ENCODE peak calls at places on chromosomes 6 and 20, in eight cellular contexts. One of them, this sample, is unnamed.

GRCh38 chr20:21352703-21353102 is 44.6 kb downstream of the NKX2-4 start:
- DNase-seq in T-cell: no peak
- DNase-seq in NCI-H748 treated with DMSO at 0.1 percent for 48 hours: no peak
- DNase-seq in stimulated activated CD4-positive, alpha-beta T cell treated with anti-CD3 and anti-CD28 coated beads, Interleukin-4, amount 100 ng/mL, for 1 hour: no peak
- DNase-seq in tibial nerve: no peak
- DNase-seq in sciatic nerve: no peak
- DNase-seq in posterior vena cava: no peak
- DNase-seq in mesothelial cell of epicardium: no peak
- DNase-seq in this sample: no peak

GRCh38 chr20:37276494-37277252 is 12.8 kb upstream of the MANBAL start:
- DNase-seq in mesothelial cell of epicardium: no peak
- DNase-seq in posterior vena cava: peak; percentile 80
- DNase-seq in sciatic nerve: peak; percentile 66
- DNase-seq in tibial nerve: peak; percentile 36
- DNase-seq in NCI-H748 treated with DMSO at 0.1 percent for 48 hours: no peak
- DNase-seq in T-cell: no peak
- DNase-seq in stimulated activated CD4-positive, alpha-beta T cell treated with anti-CD3 and anti-CD28 coated beads, Interleukin-4, amount 100 ng/mL, for 1 hour: no peak
- DNase-seq in this sample: no peak

GRCh38 chr20:18689557-18689956 is 101.7 kb downstream of the DTD1 start:
- DNase-seq in NCI-H748 treated with DMSO at 0.1 percent for 48 hours: no peak
- DNase-seq in mesothelial cell of epicardium: no peak
- DNase-seq in stimulated activated CD4-positive, alpha-beta T cell treated with anti-CD3 and anti-CD28 coated beads, Interleukin-4, amount 100 ng/mL, for 1 hour: no peak
- DNase-seq in T-cell: no peak
- DNase-seq in sciatic nerve: no peak
- DNase-seq in posterior vena cava: no peak
- DNase-seq in tibial nerve: no peak
- DNase-seq in this sample: no peak

GRCh38 chr6:153563001-153563400 is 431.9 kb upstream of the RGS17 start:
- DNase-seq in T-cell: no peak
- DNase-seq in NCI-H748 treated with DMSO at 0.1 percent for 48 hours: no peak
- DNase-seq in stimulated activated CD4-positive, alpha-beta T cell treated with anti-CD3 and anti-CD28 coated beads, Interleukin-4, amount 100 ng/mL, for 1 hour: no peak
- DNase-seq in posterior vena cava: no peak
- DNase-seq in tibial nerve: no peak
- DNase-seq in mesothelial cell of epicardium: no peak
- DNase-seq in sciatic nerve: no peak
- DNase-seq in this sample: no peak

GRCh38 chr20:47968541-47969310 is 183.4 kb upstream of the SULF2 start:
- DNase-seq in sciatic nerve: no peak
- DNase-seq in NCI-H748 treated with DMSO at 0.1 percent for 48 hours: no peak
- DNase-seq in posterior vena cava: no peak
- DNase-seq in T-cell: no peak
- DNase-seq in tibial nerve: no peak
- DNase-seq in stimulated activated CD4-positive, alpha-beta T cell treated with anti-CD3 and anti-CD28 coated beads, Interleukin-4, amount 100 ng/mL, for 1 hour: no peak
- DNase-seq in mesothelial cell of epicardium: no peak
- DNase-seq in this sample: no peak

GRCh38 chr6:125273965-125274364 is 27.8 kb downstream of the HDDC2 start:
- DNase-seq in stimulated activated CD4-positive, alpha-beta T cell treated with anti-CD3 and anti-CD28 coated beads, Interleukin-4, amount 100 ng/mL, for 1 hour: no peak
- DNase-seq in T-cell: no peak
- DNase-seq in sciatic nerve: no peak
- DNase-seq in tibial nerve: no peak
- DNase-seq in posterior vena cava: no peak
- DNase-seq in NCI-H748 treated with DMSO at 0.1 percent for 48 hours: no peak
- DNase-seq in mesothelial cell of epicardium: no peak
- DNase-seq in this sample: no peak

GRCh38 chr6:4965506-4966389 is 38.1 kb downstream of the RPP40 start:
- DNase-seq in tibial nerve: no peak
- DNase-seq in T-cell: no peak
- DNase-seq in sciatic nerve: no peak
- DNase-seq in NCI-H748 treated with DMSO at 0.1 percent for 48 hours: no peak
- DNase-seq in posterior vena cava: no peak
- DNase-seq in stimulated activated CD4-positive, alpha-beta T cell treated with anti-CD3 and anti-CD28 coated beads, Interleukin-4, amount 100 ng/mL, for 1 hour: no peak
- DNase-seq in mesothelial cell of epicardium: peak; percentile 34
- DNase-seq in this sample: no peak

GRCh38 chr6:21738180-21739094 is 144.9 kb downstream of the SOX4 start:
- DNase-seq in mesothelial cell of epicardium: no peak
- DNase-seq in tibial nerve: no peak
- DNase-seq in NCI-H748 treated with DMSO at 0.1 percent for 48 hours: peak; percentile 96
- DNase-seq in stimulated activated CD4-positive, alpha-beta T cell treated with anti-CD3 and anti-CD28 coated beads, Interleukin-4, amount 100 ng/mL, for 1 hour: no peak
- DNase-seq in sciatic nerve: no peak
- DNase-seq in posterior vena cava: no peak
- DNase-seq in T-cell: no peak
- DNase-seq in this sample: no peak

GRCh38 chr6:149033454-149034241 is 283.9 kb upstream of the TAB2 start:
- DNase-seq in posterior vena cava: no peak
- DNase-seq in tibial nerve: no peak
- DNase-seq in NCI-H748 treated with DMSO at 0.1 percent for 48 hours: no peak
- DNase-seq in sciatic nerve: no peak
- DNase-seq in stimulated activated CD4-positive, alpha-beta T cell treated with anti-CD3 and anti-CD28 coated beads, Interleukin-4, amount 100 ng/mL, for 1 hour: peak; percentile 16
- DNase-seq in T-cell: no peak
- DNase-seq in mesothelial cell of epicardium: no peak
- DNase-seq in this sample: no peak

GRCh38 chr6:10414766-10415592 is at the start of gene TFAP2A:
- DNase-seq in stimulated activated CD4-positive, alpha-beta T cell treated with anti-CD3 and anti-CD28 coated beads, Interleukin-4, amount 100 ng/mL, for 1 hour: no peak
- DNase-seq in mesothelial cell of epicardium: peak; percentile 67
- DNase-seq in tibial nerve: no peak
- DNase-seq in NCI-H748 treated with DMSO at 0.1 percent for 48 hours: peak; percentile 72
- DNase-seq in posterior vena cava: no peak
- DNase-seq in sciatic nerve: no peak
- DNase-seq in T-cell: no peak
- DNase-seq in this sample: no peak

GRCh38 chr6:20810732-20811111 is 276.5 kb downstream of the CDKAL1 start:
- DNase-seq in stimulated activated CD4-positive, alpha-beta T cell treated with anti-CD3 and anti-CD28 coated beads, Interleukin-4, amount 100 ng/mL, for 1 hour: no peak
- DNase-seq in mesothelial cell of epicardium: no peak
- DNase-seq in NCI-H748 treated with DMSO at 0.1 percent for 48 hours: no peak
- DNase-seq in posterior vena cava: no peak
- DNase-seq in T-cell: no peak
- DNase-seq in sciatic nerve: no peak
- DNase-seq in tibial nerve: no peak
- DNase-seq in this sample: no peak

GRCh38 chr20:11549172-11550117 is 368.2 kb upstream of the BTBD3 start:
- DNase-seq in NCI-H748 treated with DMSO at 0.1 percent for 48 hours: peak; percentile 42
- DNase-seq in mesothelial cell of epicardium: no peak
- DNase-seq in stimulated activated CD4-positive, alpha-beta T cell treated with anti-CD3 and anti-CD28 coated beads, Interleukin-4, amount 100 ng/mL, for 1 hour: no peak
- DNase-seq in tibial nerve: no peak
- DNase-seq in sciatic nerve: no peak
- DNase-seq in T-cell: no peak
- DNase-seq in posterior vena cava: no peak
- DNase-seq in this sample: no peak

GRCh38 chr6:42782689-42783176 is 881 bp downstream of the BICRAL start:
- DNase-seq in NCI-H748 treated with DMSO at 0.1 percent for 48 hours: peak; percentile 95
- DNase-seq in mesothelial cell of epicardium: peak; percentile 82
- DNase-seq in posterior vena cava: peak; percentile 96
- DNase-seq in stimulated activated CD4-positive, alpha-beta T cell treated with anti-CD3 and anti-CD28 coated beads, Interleukin-4, amount 100 ng/mL, for 1 hour: peak; percentile 73
- DNase-seq in T-cell: peak; percentile 79
- DNase-seq in sciatic nerve: peak; percentile 89
- DNase-seq in tibial nerve: peak; percentile 72
- DNase-seq in this sample: peak; percentile 86

GRCh38 chr6:52826513-52826912 is 14.1 kb downstream of the GSTA5 start:
- DNase-seq in posterior vena cava: no peak
- DNase-seq in stimulated activated CD4-positive, alpha-beta T cell treated with anti-CD3 and anti-CD28 coated beads, Interleukin-4, amount 100 ng/mL, for 1 hour: no peak
- DNase-seq in T-cell: no peak
- DNase-seq in tibial nerve: no peak
- DNase-seq in sciatic nerve: no peak
- DNase-seq in mesothelial cell of epicardium: no peak
- DNase-seq in NCI-H748 treated with DMSO at 0.1 percent for 48 hours: no peak
- DNase-seq in this sample: no peak

GRCh38 chr6:145728986-145729385 is 6.3 kb downstream of the EPM2A start:
- DNase-seq in NCI-H748 treated with DMSO at 0.1 percent for 48 hours: no peak
- DNase-seq in tibial nerve: no peak
- DNase-seq in sciatic nerve: no peak
- DNase-seq in mesothelial cell of epicardium: no peak
- DNase-seq in stimulated activated CD4-positive, alpha-beta T cell treated with anti-CD3 and anti-CD28 coated beads, Interleukin-4, amount 100 ng/mL, for 1 hour: no peak
- DNase-seq in T-cell: no peak
- DNase-seq in posterior vena cava: no peak
- DNase-seq in this sample: no peak

GRCh38 chr6:148548065-148548748 is 198.6 kb upstream of the UST start:
- DNase-seq in NCI-H748 treated with DMSO at 0.1 percent for 48 hours: no peak
- DNase-seq in mesothelial cell of epicardium: no peak
- DNase-seq in T-cell: no peak
- DNase-seq in posterior vena cava: no peak
- DNase-seq in stimulated activated CD4-positive, alpha-beta T cell treated with anti-CD3 and anti-CD28 coated beads, Interleukin-4, amount 100 ng/mL, for 1 hour: no peak
- DNase-seq in sciatic nerve: peak; percentile 74
- DNase-seq in tibial nerve: no peak
- DNase-seq in this sample: no peak

GRCh38 chr20:57651977-57652864 is 32.0 kb upstream of the ZBP1 start:
- DNase-seq in posterior vena cava: peak; percentile 68
- DNase-seq in mesothelial cell of epicardium: peak; percentile 35
- DNase-seq in tibial nerve: peak; percentile 4
- DNase-seq in T-cell: no peak
- DNase-seq in NCI-H748 treated with DMSO at 0.1 percent for 48 hours: no peak
- DNase-seq in stimulated activated CD4-positive, alpha-beta T cell treated with anti-CD3 and anti-CD28 coated beads, Interleukin-4, amount 100 ng/mL, for 1 hour: no peak
- DNase-seq in sciatic nerve: peak; percentile 58
- DNase-seq in this sample: peak; percentile 3

GRCh38 chr6:20034408-20034769 is 177.9 kb downstream of the MBOAT1 start:
- DNase-seq in stimulated activated CD4-positive, alpha-beta T cell treated with anti-CD3 and anti-CD28 coated beads, Interleukin-4, amount 100 ng/mL, for 1 hour: no peak
- DNase-seq in sciatic nerve: no peak
- DNase-seq in posterior vena cava: no peak
- DNase-seq in NCI-H748 treated with DMSO at 0.1 percent for 48 hours: no peak
- DNase-seq in T-cell: no peak
- DNase-seq in mesothelial cell of epicardium: no peak
- DNase-seq in tibial nerve: no peak
- DNase-seq in this sample: no peak

GRCh38 chr20:34544109-34544793 is 14.3 kb upstream of the MAP1LC3A start:
- DNase-seq in sciatic nerve: no peak
- DNase-seq in posterior vena cava: no peak
- DNase-seq in NCI-H748 treated with DMSO at 0.1 percent for 48 hours: no peak
- DNase-seq in T-cell: no peak
- DNase-seq in tibial nerve: no peak
- DNase-seq in mesothelial cell of epicardium: no peak
- DNase-seq in stimulated activated CD4-positive, alpha-beta T cell treated with anti-CD3 and anti-CD28 coated beads, Interleukin-4, amount 100 ng/mL, for 1 hour: peak; percentile 25
- DNase-seq in this sample: no peak

GRCh38 chr6:128712898-128713297 is 170.0 kb upstream of the LAMA2 start:
- DNase-seq in sciatic nerve: no peak
- DNase-seq in mesothelial cell of epicardium: no peak
- DNase-seq in tibial nerve: no peak
- DNase-seq in posterior vena cava: no peak
- DNase-seq in NCI-H748 treated with DMSO at 0.1 percent for 48 hours: no peak
- DNase-seq in stimulated activated CD4-positive, alpha-beta T cell treated with anti-CD3 and anti-CD28 coated beads, Interleukin-4, amount 100 ng/mL, for 1 hour: no peak
- DNase-seq in T-cell: no peak
- DNase-seq in this sample: no peak

GRCh38 chr6:87282743-87283142 is 39.6 kb upstream of the SMIM8 start:
- DNase-seq in stimulated activated CD4-positive, alpha-beta T cell treated with anti-CD3 and anti-CD28 coated beads, Interleukin-4, amount 100 ng/mL, for 1 hour: no peak
- DNase-seq in T-cell: no peak
- DNase-seq in posterior vena cava: no peak
- DNase-seq in NCI-H748 treated with DMSO at 0.1 percent for 48 hours: no peak
- DNase-seq in sciatic nerve: no peak
- DNase-seq in mesothelial cell of epicardium: no peak
- DNase-seq in tibial nerve: no peak
- DNase-seq in this sample: no peak

GRCh38 chr6:166778046-166778445 is 151.0 kb upstream of the RPS6KA2 start:
- DNase-seq in mesothelial cell of epicardium: peak; percentile 13
- DNase-seq in posterior vena cava: no peak
- DNase-seq in sciatic nerve: no peak
- DNase-seq in stimulated activated CD4-positive, alpha-beta T cell treated with anti-CD3 and anti-CD28 coated beads, Interleukin-4, amount 100 ng/mL, for 1 hour: no peak
- DNase-seq in T-cell: no peak
- DNase-seq in NCI-H748 treated with DMSO at 0.1 percent for 48 hours: no peak
- DNase-seq in tibial nerve: no peak
- DNase-seq in this sample: peak; percentile 17

GRCh38 chr20:21031666-21032065 is 74.5 kb downstream of the LINC00237 start:
- DNase-seq in T-cell: no peak
- DNase-seq in mesothelial cell of epicardium: no peak
- DNase-seq in sciatic nerve: no peak
- DNase-seq in tibial nerve: no peak
- DNase-seq in NCI-H748 treated with DMSO at 0.1 percent for 48 hours: peak; percentile 89
- DNase-seq in stimulated activated CD4-positive, alpha-beta T cell treated with anti-CD3 and anti-CD28 coated beads, Interleukin-4, amount 100 ng/mL, for 1 hour: no peak
- DNase-seq in posterior vena cava: no peak
- DNase-seq in this sample: no peak

GRCh38 chr6:132798820-132799538 is 542 bp upstream of the SLC18B1 start:
- DNase-seq in tibial nerve: peak; percentile 67
- DNase-seq in T-cell: peak; percentile 50
- DNase-seq in posterior vena cava: no peak
- DNase-seq in NCI-H748 treated with DMSO at 0.1 percent for 48 hours: peak; percentile 87
- DNase-seq in mesothelial cell of epicardium: peak; percentile 71
- DNase-seq in sciatic nerve: peak; percentile 78
- DNase-seq in stimulated activated CD4-positive, alpha-beta T cell treated with anti-CD3 and anti-CD28 coated beads, Interleukin-4, amount 100 ng/mL, for 1 hour: peak; percentile 75
- DNase-seq in this sample: peak; percentile 52

GRCh38 chr6:40183902-40184301 is 249.6 kb upstream of the MOCS1 start:
- DNase-seq in sciatic nerve: no peak
- DNase-seq in NCI-H748 treated with DMSO at 0.1 percent for 48 hours: no peak
- DNase-seq in mesothelial cell of epicardium: no peak
- DNase-seq in T-cell: no peak
- DNase-seq in stimulated activated CD4-positive, alpha-beta T cell treated with anti-CD3 and anti-CD28 coated beads, Interleukin-4, amount 100 ng/mL, for 1 hour: no peak
- DNase-seq in tibial nerve: no peak
- DNase-seq in posterior vena cava: no peak
- DNase-seq in this sample: no peak